ENCODE peak calls at places on chromosomes 11 and 22, in nine cellular contexts. Z is AG10803, C is cardiac muscle cell, W is right atrium auricular region, F is ovary, I is lower leg skin, X is left lung, S is fibroblast of the aortic adventitia, Y is cardiac fibroblast. R is an unnamed sample.

GRCh38 chr11:46348986-46349401 is 1.7 kb downstream of the DGKZ start:
- DNase-seq in Z (no peak), C (no peak), W (no peak), F (no peak), I (no peak), X (no peak), S (no peak), Y (no peak), R (no peak)

GRCh38 chr11:118615282-118615979 is 8.0 kb downstream of the PHLDB1 start:
- DNase-seq in Z (no peak), C (peak; percentile 84), W (no peak), F (no peak), I (peak; percentile 52), X (no peak), S (no peak), Y (no peak), R (no peak)

GRCh38 chr22:49855491-49855911 is 1.9 kb downstream of the ZBED4 start:
- DNase-seq in Z (no peak), C (no peak), W (no peak), F (no peak), I (no peak), X (no peak), S (peak; percentile 26), Y (peak; percentile 26), R (no peak)

GRCh38 chr11:87322570-87322969 is 284.8 kb downstream of the TMEM135 start:
- DNase-seq in Z (no peak), C (no peak), W (no peak), F (no peak), I (no peak), X (no peak), S (no peak), Y (no peak), R (no peak)

GRCh38 chr11:43904737-43905515 is 24.3 kb downstream of the ALKBH3 start:
- DNase-seq in Z (peak; percentile 25), C (no peak), W (no peak), F (no peak), I (no peak), X (no peak), S (peak; percentile 70), Y (peak; percentile 86), R (no peak)

GRCh38 chr22:32202539-32203180 is 2.2 kb downstream of the RFPL2 start:
- DNase-seq in Z (peak; percentile 23), C (peak; percentile 78), W (no peak), F (no peak), I (peak; percentile 87), X (peak; percentile 82), S (peak; percentile 15), Y (peak; percentile 45), R (no peak)

GRCh38 chr11:3984896-3985295 is 109.7 kb upstream of the RRM1 start:
- DNase-seq in Z (no peak), C (peak; percentile 20), W (no peak), F (peak; percentile 44), I (no peak), X (no peak), S (no peak), Y (peak; percentile 53), R (no peak)

GRCh38 chr11:110029714-110030113 is 63.5 kb upstream of the ZC3H12C start:
- DNase-seq in Z (no peak), C (no peak), W (no peak), F (no peak), I (no peak), X (no peak), S (no peak), Y (no peak), R (no peak)

GRCh38 chr11:122656631-122657101 is 1.1 kb downstream of the UBASH3B start:
- DNase-seq in Z (no peak), C (peak; percentile 24), W (no peak), F (no peak), I (no peak), X (peak; percentile 89), S (peak; percentile 52), Y (peak; percentile 30), R (no peak)

GRCh38 chr11:65128182-65129145 is 5.9 kb downstream of the SYVN1 start:
- DNase-seq in Z (no peak), C (no peak), W (no peak), F (no peak), I (no peak), X (no peak), S (no peak), Y (no peak), R (peak; percentile 10)

GRCh38 chr22:16568425-16568758 is 24.2 kb downstream of the CCT8L2 start:
- DNase-seq in Z (no peak), C (no peak), W (no peak), F (no peak), I (no peak), X (no peak), S (no peak), Y (no peak), R (no peak)

GRCh38 chr22:22536515-22536914 is 16.4 kb upstream of the ZNF280A start:
- DNase-seq in Z (no peak), C (no peak), W (no peak), F (no peak), I (no peak), X (no peak), S (no peak), Y (no peak), R (no peak)

GRCh38 chr22:28799125-28799833 is 1.1 kb downstream of the XBP1 start:
- DNase-seq in Z (peak; percentile 98), C (no peak), W (peak; percentile 89), F (peak; percentile 47), I (peak; percentile 90), X (no peak), S (peak; percentile 97), Y (peak; percentile 92), R (peak; percentile 87)

GRCh38 chr11:5258543-5259262 is 4.1 kb upstream of the HBG2 start:
- DNase-seq in Z (no peak), C (no peak), W (no peak), F (no peak), I (no peak), X (peak; percentile 22), S (no peak), Y (no peak), R (no peak)

GRCh38 chr22:20205964-20206708 is 55.3 kb upstream of the CCDC188 start:
- DNase-seq in Z (peak; percentile 74), C (peak; percentile 49), W (peak; percentile 79), F (peak; percentile 58), I (peak; percentile 91), X (no peak), S (peak; percentile 75), Y (peak; percentile 81), R (no peak)

GRCh38 chr11:131195801-131196517 is 174.5 kb upstream of the NTM start:
- DNase-seq in Z (peak; percentile 26), C (no peak), W (no peak), F (peak; percentile 42), I (no peak), X (no peak), S (peak; percentile 11), Y (peak; percentile 56), R (no peak)

GRCh38 chr22:45203150-45203974 is 37.3 kb downstream of the KIAA0930 start:
- DNase-seq in Z (no peak), C (no peak), W (no peak), F (no peak), I (no peak), X (peak; percentile 73), S (no peak), Y (no peak), R (no peak)

GRCh38 chr22:37014415-37014806 is 4.8 kb downstream of the TST start:
- DNase-seq in Z (no peak), C (no peak), W (no peak), F (no peak), I (no peak), X (no peak), S (no peak), Y (no peak), R (no peak)

GRCh38 chr11:7775689-7776088 is 21.1 kb downstream of the OR5P2 start:
- DNase-seq in Z (no peak), C (no peak), W (no peak), F (no peak), I (no peak), X (no peak), S (no peak), Y (no peak), R (no peak)
- TF ChIP-seq CTCF in Z (no peak), C (no peak), W (no peak), F (no peak), I (no peak), X (no peak), S (no peak), Y (no peak), R (no peak)

GRCh38 chr11:77820565-77821348 is at the start of the genes AAMDC and RSF1:
- DNase-seq in Z (peak; percentile 99), C (peak; percentile 100), W (peak; percentile 99), F (peak; percentile 99), I (peak; percentile 100), X (peak; percentile 99), S (peak; percentile 99), Y (peak; percentile 100), R (peak; percentile 95)
- TF ChIP-seq CTCF in Z (peak; percentile 75), C (peak; percentile 69), W (peak; percentile 63), F (peak; percentile 70), I (no peak), X (peak; percentile 66), S (peak; percentile 86), Y (peak; percentile 86), R (peak; percentile 78)

GRCh38 chr11:71499546-71499945 is 27.5 kb upstream of the KRTAP5-7 start:
- DNase-seq in Z (no peak), C (no peak), W (no peak), F (no peak), I (peak; percentile 21), X (no peak), S (no peak), Y (no peak), R (no peak)

GRCh38 chr11:71495286-71496090 is 31.6 kb upstream of the KRTAP5-7 start:
- DNase-seq in Z (no peak), C (no peak), W (no peak), F (no peak), I (peak; percentile 66), X (no peak), S (no peak), Y (no peak), R (no peak)

GRCh38 chr11:71498091-71498490 is 29.0 kb upstream of the KRTAP5-7 start:
- DNase-seq in Z (no peak), C (no peak), W (no peak), F (no peak), I (peak; percentile 70), X (no peak), S (no peak), Y (no peak), R (no peak)

GRCh38 chr11:71499125-71499524 is 27.9 kb upstream of the KRTAP5-7 start:
- DNase-seq in Z (peak; percentile 26), C (no peak), W (no peak), F (no peak), I (peak; percentile 52), X (no peak), S (no peak), Y (no peak), R (no peak)

DNA sequence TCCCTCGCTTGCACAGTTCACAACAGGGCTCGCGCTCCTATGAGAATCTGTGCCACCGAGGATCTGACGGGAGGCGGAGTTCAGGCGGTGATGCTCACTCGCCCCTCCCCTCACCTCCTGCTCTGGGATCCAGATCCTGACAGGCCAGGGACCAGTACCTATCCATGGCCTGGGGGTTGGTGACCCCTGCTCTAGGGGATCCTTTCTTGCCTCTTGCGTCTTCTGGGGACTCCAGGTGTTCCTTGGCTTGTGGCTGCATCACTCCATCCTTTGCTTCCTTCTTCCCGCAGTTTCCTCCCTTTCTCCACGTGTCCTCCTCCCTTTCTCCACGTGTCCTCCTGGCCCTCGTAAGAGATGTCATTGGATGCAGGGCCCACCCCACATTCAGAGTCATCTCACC is 30.6 kb upstream of the KRTAP5-7 start:
- DNase-seq in Z (no peak), C (no peak), W (no peak), F (no peak), I (peak; percentile 39), X (no peak), S (no peak), Y (no peak), R (no peak)
- TF ChIP-seq CTCF in Z (no peak), C (no peak), W (no peak), F (no peak), I (no peak), X (no peak), S (no peak), Y (no peak), R (no peak)

GRCh38 chr11:127470485-127470884 is 469.9 kb upstream of the KIRREL3 start:
- DNase-seq in Z (no peak), C (peak; percentile 39), W (no peak), F (no peak), I (no peak), X (no peak), S (no peak), Y (no peak), R (no peak)
- TF ChIP-seq CTCF in Z (peak; percentile 10), C (no peak), W (no peak), F (no peak), I (no peak), X (peak; percentile 34), S (no peak), Y (peak; percentile 22), R (no peak)

R was measured in CD14-positive monocyte.